ENCODE peak calls at places on chromosomes 2 and 18, in nine cellular contexts. E is HuH-7.5, F is astrocyte, R is AG08395, I is hepatic stellate cell, V is fibroblast of lung, T is Right ventricle myocardium superior, B is amniotic stem cell, W is NCI-H2171 treated with DMSO at 0.1 percent for 48 hours. Z is an unnamed sample.

GRCh38 chr18:50201476-50201875 is 6.5 kb upstream of the MYO5B start:
- DNase-seq in R (no peak), I (no peak), E (no peak), F (no peak), T (no peak), W (no peak), V (no peak), B (no peak), Z (no peak)

GRCh38 chr2:115389898-115390297 is 947.5 kb downstream of the DPP10 start:
- DNase-seq in B (no peak), E (no peak), R (no peak), W (no peak), V (no peak), T (no peak), F (no peak), I (no peak), Z (no peak)

GRCh38 chr2:32124660-32125059 is 41.0 kb upstream of the SLC30A6 start:
- DNase-seq in T (no peak), R (no peak), E (no peak), I (no peak), W (no peak), F (no peak), B (no peak), V (no peak), Z (no peak)

GRCh38 chr2:44098050-44098449 is 70.6 kb upstream of the PPM1B start:
- DNase-seq in R (no peak), V (no peak), I (no peak), W (no peak), F (no peak), T (no peak), B (no peak), E (no peak), Z (no peak)

GRCh38 chr2:168192839-168193616 is 54.4 kb downstream of the STK39 start:
- DNase-seq in T (no peak), B (no peak), F (no peak), E (no peak), R (no peak), I (no peak), W (no peak), V (peak; percentile 36), Z (no peak)

GRCh38 chr2:169225233-169225750 is 137.0 kb downstream of the LRP2 start:
- DNase-seq in T (no peak), V (no peak), W (no peak), B (no peak), R (no peak), I (no peak), E (no peak), F (no peak), Z (no peak)

GRCh38 chr18:58911241-58911640 is 46.6 kb downstream of the ZNF532 start:
- DNase-seq in V (no peak), T (no peak), E (no peak), F (no peak), W (no peak), B (no peak), R (peak; percentile 27), I (no peak), Z (no peak)

GRCh38 chr18:63004466-63005089 is 289.2 kb downstream of the PHLPP1 start:
- DNase-seq in I (no peak), E (no peak), R (no peak), F (no peak), T (no peak), W (no peak), V (no peak), B (no peak), Z (no peak)

GRCh38 chr2:241762933-241763369 is 13.7 kb upstream of the GAL3ST2 start:
- DNase-seq in E (peak; percentile 4), V (no peak), T (no peak), I (no peak), F (no peak), R (no peak), W (no peak), B (no peak), Z (no peak)

GRCh38 chr18:54558609-54559585 is 32.1 kb upstream of the DYNAP start:
- DNase-seq in I (peak; percentile 3), W (peak; percentile 13), T (no peak), F (peak; percentile 2), B (no peak), V (peak; percentile 3), R (peak; percentile 13), E (no peak), Z (no peak)

GRCh38 chr18:44035554-44035953 is 645.1 kb upstream of the SETBP1 start:
- DNase-seq in I (no peak), R (no peak), V (no peak), E (no peak), W (no peak), T (no peak), B (no peak), F (no peak), Z (no peak)

GRCh38 chr2:43169987-43170732 is 56.2 kb downstream of the ZFP36L2 start:
- DNase-seq in T (peak; percentile 61), R (no peak), W (no peak), E (no peak), F (no peak), I (no peak), B (no peak), V (no peak), Z (no peak)

GRCh38 chr2:50614056-50614455 is 417.9 kb downstream of the NRXN1 start:
- DNase-seq in T (no peak), B (no peak), R (no peak), W (no peak), E (no peak), V (peak; percentile 77), I (peak; percentile 1), F (peak; percentile 73), Z (no peak)

GRCh38 chr2:98769784-98770183 is 38.9 kb upstream of the MGAT4A start:
- DNase-seq in W (peak; percentile 79), E (no peak), B (no peak), T (no peak), F (no peak), I (no peak), R (no peak), V (no peak), Z (no peak)

GRCh38 chr2:65435625-65436168 is 3.3 kb upstream of the SPRED2 start:
- DNase-seq in F (peak; percentile 84), I (peak; percentile 97), V (peak; percentile 91), E (peak; percentile 93), R (peak; percentile 94), W (peak; percentile 75), T (peak; percentile 91), B (peak; percentile 82), Z (peak; percentile 68)

GRCh38 chr2:28310107-28310506 is 82.6 kb upstream of the FOSL2 start:
- DNase-seq in T (no peak), E (no peak), F (no peak), W (no peak), V (no peak), I (no peak), R (no peak), B (no peak), Z (no peak)

GRCh38 chr2:98569197-98569793 is 39.0 kb downstream of the COA5 start:
- DNase-seq in T (peak; percentile 72), V (no peak), E (peak; percentile 92), R (peak; percentile 46), I (peak; percentile 55), B (no peak), F (no peak), W (no peak), Z (no peak)

GRCh38 chr2:144643537-144644336 is 123.8 kb upstream of the ZEB2 start:
- DNase-seq in E (no peak), F (no peak), I (no peak), W (no peak), V (no peak), R (no peak), T (no peak), B (no peak), Z (no peak)

GRCh38 chr18:32048507-32049091 is 30.0 kb downstream of the RNF125 start:
- DNase-seq in E (no peak), F (no peak), V (no peak), T (peak; percentile 66), R (peak; percentile 40), W (no peak), I (peak; percentile 36), B (no peak), Z (no peak)

GRCh38 chr2:164538250-164538866 is 82.9 kb downstream of the GRB14 start:
- DNase-seq in V (peak; percentile 45), I (peak; percentile 31), W (peak; percentile 42), R (peak; percentile 70), E (peak; percentile 14), B (peak; percentile 31), T (no peak), F (no peak), Z (no peak)

GRCh38 chr2:37449686-37450392 is 105.4 kb downstream of the QPCT start:
- DNase-seq in V (peak; percentile 91), E (no peak), T (no peak), R (no peak), B (no peak), I (no peak), W (no peak), F (peak; percentile 89), Z (no peak)

GRCh38 chr2:166628478-166629136 is 134.6 kb upstream of the SCN7A start:
- DNase-seq in V (no peak), I (no peak), T (no peak), F (no peak), B (no peak), R (no peak), W (no peak), E (no peak), Z (no peak)

GRCh38 chr18:28854964-28855363 is 678.0 kb upstream of the CDH2 start:
- DNase-seq in V (peak; percentile 54), R (no peak), T (no peak), F (peak; percentile 29), B (no peak), E (no peak), I (no peak), W (peak; percentile 13), Z (no peak)

GRCh38 chr18:9147440-9148238 is 11.1 kb downstream of the ANKRD12 start:
- DNase-seq in W (peak; percentile 59), V (peak; percentile 65), B (peak; percentile 32), F (peak; percentile 54), T (no peak), E (peak; percentile 34), R (peak; percentile 70), I (peak; percentile 31), Z (no peak)

GRCh38 chr18:77080283-77080682 is 52.3 kb downstream of the MBP start:
- DNase-seq in T (no peak), F (no peak), E (no peak), I (no peak), W (no peak), R (no peak), B (no peak), V (no peak), Z (no peak)

GRCh38 chr2:223238301-223238700 is 186.3 kb downstream of the KCNE4 start:
- DNase-seq in E (no peak), F (peak; percentile 27), R (peak; percentile 22), W (no peak), I (peak; percentile 4), T (no peak), B (no peak), V (peak; percentile 49), Z (no peak)

GRCh38 chr2:33430856-33431255 is 45.6 kb upstream of the RASGRP3 start:
- DNase-seq in B (no peak), W (no peak), E (no peak), I (no peak), F (no peak), T (no peak), V (no peak), R (no peak), Z (no peak)

GRCh38 chr2:52386433-52386832 is 1354.5 kb upstream of the NRXN1 start:
- DNase-seq in F (no peak), W (peak; percentile 99), V (no peak), I (no peak), B (no peak), T (no peak), R (no peak), E (no peak), Z (no peak)

Z was measured in GOT3.